ENCODE peak calls at places on chromosomes 7 and 10, in seven cellular contexts. One of them, this sample, is unnamed. For H3K27me3, the result is how much of the 10 kb centered on the place peaks cover.

GRCh38 chr10:57015187-57015586 is 654.1 kb upstream of the ZWINT start:
- DNase-seq in neuronal stem cell: no peak
- DNase-seq in IMR-90: no peak
- DNase-seq in H9: no peak
- DNase-seq in H1: no peak
- DNase-seq in trophoblast cell: no peak
- DNase-seq in mesenchymal stem cell: no peak
- DNase-seq in this sample: no peak

GRCh38 chr10:80333985-80334384 is 22.6 kb downstream of the DYDC1 start:
- DNase-seq in neuronal stem cell: no peak
- DNase-seq in IMR-90: no peak
- DNase-seq in H9: no peak
- DNase-seq in H1: no peak
- DNase-seq in trophoblast cell: no peak
- DNase-seq in mesenchymal stem cell: no peak
- DNase-seq in this sample: no peak

GRCh38 chr7:41880107-41880506 is 177.2 kb upstream of the INHBA start:
- DNase-seq in neuronal stem cell: no peak
- DNase-seq in IMR-90: peak
- DNase-seq in H9: no peak
- DNase-seq in H1: no peak
- DNase-seq in trophoblast cell: no peak
- DNase-seq in mesenchymal stem cell: peak
- DNase-seq in this sample: peak

GRCh38 chr7:36986429-36987362 is 262.4 kb upstream of the AOAH start:
- DNase-seq in neuronal stem cell: peak
- DNase-seq in IMR-90: peak
- DNase-seq in H9: peak
- DNase-seq in H1: peak
- DNase-seq in trophoblast cell: peak
- DNase-seq in mesenchymal stem cell: peak
- DNase-seq in this sample: peak

GRCh38 chr7:142711722-142712616 is 37.3 kb upstream of the PRSS1 start:
- DNase-seq in neuronal stem cell: no peak
- DNase-seq in IMR-90: peak
- DNase-seq in H9: no peak
- DNase-seq in H1: no peak
- DNase-seq in trophoblast cell: no peak
- DNase-seq in mesenchymal stem cell: peak
- DNase-seq in this sample: peak

GRCh38 chr7:155122831-155123230 is 52.7 kb downstream of the HTR5A start:
- DNase-seq in neuronal stem cell: no peak
- DNase-seq in IMR-90: no peak
- DNase-seq in H9: no peak
- DNase-seq in H1: no peak
- DNase-seq in trophoblast cell: no peak
- DNase-seq in mesenchymal stem cell: no peak
- DNase-seq in this sample: peak

GRCh38 chr10:112082134-112082533 is 101.4 kb downstream of the GPAM start:
- DNase-seq in neuronal stem cell: no peak
- DNase-seq in IMR-90: no peak
- DNase-seq in H9: no peak
- DNase-seq in H1: no peak
- DNase-seq in trophoblast cell: no peak
- DNase-seq in mesenchymal stem cell: no peak
- DNase-seq in this sample: no peak

GRCh38 chr7:152924238-152924637 is 164.7 kb downstream of the ACTR3B start:
- DNase-seq in neuronal stem cell: no peak
- DNase-seq in IMR-90: no peak
- DNase-seq in H9: no peak
- DNase-seq in H1: no peak
- DNase-seq in trophoblast cell: no peak
- DNase-seq in mesenchymal stem cell: no peak
- DNase-seq in this sample: no peak

GRCh38 chr10:100872034-100872791 is 40.5 kb upstream of the SLF2 start:
- DNase-seq in neuronal stem cell: no peak
- DNase-seq in IMR-90: peak
- DNase-seq in H9: peak
- DNase-seq in H1: peak
- DNase-seq in trophoblast cell: no peak
- DNase-seq in mesenchymal stem cell: no peak
- DNase-seq in this sample: peak

GRCh38 chr7:23357190-23358093 is 58.3 kb downstream of the MALSU1 start:
- DNase-seq in neuronal stem cell: no peak
- DNase-seq in IMR-90: peak
- DNase-seq in H9: no peak
- DNase-seq in H1: no peak
- DNase-seq in trophoblast cell: peak
- DNase-seq in mesenchymal stem cell: peak
- DNase-seq in this sample: peak

GRCh38 chr7:95404316-95404715 is 8.1 kb upstream of the PON3 start:
- DNase-seq in neuronal stem cell: no peak
- DNase-seq in IMR-90: peak
- DNase-seq in H9: no peak
- DNase-seq in H1: no peak
- DNase-seq in trophoblast cell: no peak
- DNase-seq in mesenchymal stem cell: no peak
- DNase-seq in this sample: no peak

GRCh38 chr7:34747842-34748241 is 89.8 kb downstream of the NPSR1 start:
- DNase-seq in neuronal stem cell: no peak
- DNase-seq in IMR-90: no peak
- DNase-seq in H9: no peak
- DNase-seq in H1: no peak
- DNase-seq in trophoblast cell: no peak
- DNase-seq in mesenchymal stem cell: no peak
- DNase-seq in this sample: no peak

GRCh38 chr7:142646274-142646895 is 102.9 kb upstream of the PRSS1 start:
- DNase-seq in neuronal stem cell: no peak
- DNase-seq in IMR-90: no peak
- DNase-seq in H9: no peak
- DNase-seq in H1: no peak
- DNase-seq in trophoblast cell: no peak
- DNase-seq in mesenchymal stem cell: no peak
- DNase-seq in this sample: no peak

GRCh38 chr10:99560277-99561126 is 27.8 kb downstream of the NKX2-3 start:
- DNase-seq in neuronal stem cell: peak
- DNase-seq in IMR-90: peak
- DNase-seq in H9: peak
- DNase-seq in H1: peak
- DNase-seq in trophoblast cell: peak
- DNase-seq in mesenchymal stem cell: peak
- DNase-seq in this sample: peak

GRCh38 chr7:103389263-103389662 is 41.8 kb downstream of the PSMC2 start:
- DNase-seq in neuronal stem cell: no peak
- DNase-seq in IMR-90: no peak
- DNase-seq in H9: no peak
- DNase-seq in H1: no peak
- DNase-seq in trophoblast cell: no peak
- DNase-seq in mesenchymal stem cell: no peak
- DNase-seq in this sample: no peak

GRCh38 chr10:30788307-30788706 is 158.8 kb upstream of the LYZL2 start:
- DNase-seq in neuronal stem cell: no peak
- DNase-seq in IMR-90: peak
- DNase-seq in H9: no peak
- DNase-seq in H1: no peak
- DNase-seq in trophoblast cell: no peak
- DNase-seq in mesenchymal stem cell: peak
- DNase-seq in this sample: no peak

GRCh38 chr10:32269343-32270100 is 77.4 kb downstream of the EPC1 start:
- DNase-seq in neuronal stem cell: no peak
- DNase-seq in IMR-90: no peak
- DNase-seq in H9: no peak
- DNase-seq in H1: no peak
- DNase-seq in trophoblast cell: peak
- DNase-seq in mesenchymal stem cell: no peak
- DNase-seq in this sample: peak

GRCh38 chr7:148773344-148773743 is 74.6 kb downstream of the CUL1 start:
- DNase-seq in neuronal stem cell: no peak
- DNase-seq in IMR-90: no peak
- DNase-seq in H9: no peak
- DNase-seq in H1: no peak
- DNase-seq in trophoblast cell: no peak
- DNase-seq in mesenchymal stem cell: peak
- DNase-seq in this sample: peak

GRCh38 chr10:133308431-133309110 is at the start of the genes TUBGCP2 and ZNF511:
- DNase-seq in neuronal stem cell: peak
- DNase-seq in IMR-90: peak
- DNase-seq in H9: peak
- DNase-seq in H1: peak
- DNase-seq in trophoblast cell: peak
- DNase-seq in mesenchymal stem cell: peak
- DNase-seq in this sample: peak

DNA sequence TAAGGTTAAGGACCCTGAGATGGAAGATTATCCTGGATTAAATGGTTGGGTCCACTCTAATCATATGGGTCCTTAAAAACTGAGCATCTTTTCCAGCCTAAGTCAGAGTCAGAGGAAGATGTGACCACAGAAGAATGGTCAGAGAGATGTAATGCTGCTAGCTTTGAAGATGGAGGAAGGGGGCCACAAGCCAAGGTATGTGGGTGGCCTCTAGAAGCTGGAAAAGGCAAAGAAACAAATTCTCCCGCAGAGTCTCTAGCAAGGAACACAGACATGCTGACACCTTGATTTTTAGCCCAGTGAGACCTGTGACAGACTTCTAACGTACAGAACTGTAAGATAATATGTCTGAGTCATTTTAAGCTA is 1.5 kb upstream of the EXOC6 start:
- DNase-seq in neuronal stem cell: no peak
- DNase-seq in IMR-90: peak
- DNase-seq in H9: no peak
- DNase-seq in H1: no peak
- DNase-seq in trophoblast cell: no peak
- DNase-seq in mesenchymal stem cell: no peak
- DNase-seq in this sample: no peak
- H3K23ac ChIP-seq in neuronal stem cell: no peak
- H3K23ac ChIP-seq in IMR-90: no peak
- H3K23ac ChIP-seq in H9: no peak
- H3K23ac ChIP-seq in H1: no peak
- H3K23ac ChIP-seq in trophoblast cell: no peak
- H3K23ac ChIP-seq in mesenchymal stem cell: no peak
- H3K23ac ChIP-seq in this sample: no peak

GRCh38 chr7:26538216-26538615 is 246.6 kb downstream of the SNX10 start:
- DNase-seq in neuronal stem cell: no peak
- DNase-seq in IMR-90: no peak
- DNase-seq in H9: no peak
- DNase-seq in H1: no peak
- DNase-seq in trophoblast cell: no peak
- DNase-seq in mesenchymal stem cell: no peak
- DNase-seq in this sample: no peak
- H3K4ac ChIP-seq in neuronal stem cell: no peak
- H3K4ac ChIP-seq in IMR-90: no peak
- H3K4ac ChIP-seq in H9: no peak
- H3K4ac ChIP-seq in H1: no peak
- H3K4ac ChIP-seq in trophoblast cell: no peak
- H3K4ac ChIP-seq in mesenchymal stem cell: no peak
- H3K4ac ChIP-seq in this sample: no peak

DNA sequence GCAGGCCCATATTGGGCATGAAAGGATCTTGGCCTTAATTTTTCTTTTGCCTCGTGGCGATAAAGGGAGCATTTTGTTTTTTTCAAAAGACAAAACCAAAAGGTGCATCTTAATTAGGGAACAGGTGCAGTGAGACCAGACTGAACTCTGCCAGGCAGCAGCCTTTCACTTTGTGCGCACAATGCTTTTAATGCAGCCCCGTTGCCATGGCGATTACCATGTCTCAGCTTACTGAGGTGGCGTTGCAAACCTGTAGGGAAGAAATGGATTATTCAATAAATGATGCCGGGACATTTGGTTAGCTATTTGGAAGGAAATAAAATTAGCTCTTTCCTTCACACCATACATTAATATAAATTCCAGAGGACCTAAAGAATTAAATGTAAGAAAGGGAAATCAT is 61.9 kb downstream of the MYL10 start:
- DNase-seq in neuronal stem cell: peak
- DNase-seq in IMR-90: no peak
- DNase-seq in H9: peak
- DNase-seq in H1: no peak
- DNase-seq in trophoblast cell: no peak
- DNase-seq in mesenchymal stem cell: no peak
- DNase-seq in this sample: no peak
- H3K27me3 ChIP-seq in neuronal stem cell: under half
- H3K27me3 ChIP-seq in IMR-90: under half
- H3K27me3 ChIP-seq in H9: under half
- H3K27me3 ChIP-seq in H1: under half
- H3K27me3 ChIP-seq in trophoblast cell: under half
- H3K27me3 ChIP-seq in mesenchymal stem cell: under half
- H3K27me3 ChIP-seq in this sample: under half

GRCh38 chr10:3689871-3690510 is 95.0 kb downstream of the KLF6 start:
- DNase-seq in neuronal stem cell: no peak
- DNase-seq in IMR-90: peak
- DNase-seq in H9: no peak
- DNase-seq in H1: no peak
- DNase-seq in trophoblast cell: no peak
- DNase-seq in mesenchymal stem cell: no peak
- DNase-seq in this sample: no peak

GRCh38 chr10:3692331-3692860 is 92.6 kb downstream of the KLF6 start:
- DNase-seq in neuronal stem cell: no peak
- DNase-seq in IMR-90: no peak
- DNase-seq in H9: no peak
- DNase-seq in H1: no peak
- DNase-seq in trophoblast cell: no peak
- DNase-seq in mesenchymal stem cell: peak
- DNase-seq in this sample: peak

GRCh38 chr10:3698312-3698711 is 86.7 kb downstream of the KLF6 start:
- DNase-seq in neuronal stem cell: no peak
- DNase-seq in IMR-90: no peak
- DNase-seq in H9: no peak
- DNase-seq in H1: no peak
- DNase-seq in trophoblast cell: no peak
- DNase-seq in mesenchymal stem cell: no peak
- DNase-seq in this sample: peak

GRCh38 chr10:3691482-3691881 is 93.5 kb downstream of the KLF6 start:
- DNase-seq in neuronal stem cell: no peak
- DNase-seq in IMR-90: peak
- DNase-seq in H9: no peak
- DNase-seq in H1: no peak
- DNase-seq in trophoblast cell: no peak
- DNase-seq in mesenchymal stem cell: no peak
- DNase-seq in this sample: no peak

DNA sequence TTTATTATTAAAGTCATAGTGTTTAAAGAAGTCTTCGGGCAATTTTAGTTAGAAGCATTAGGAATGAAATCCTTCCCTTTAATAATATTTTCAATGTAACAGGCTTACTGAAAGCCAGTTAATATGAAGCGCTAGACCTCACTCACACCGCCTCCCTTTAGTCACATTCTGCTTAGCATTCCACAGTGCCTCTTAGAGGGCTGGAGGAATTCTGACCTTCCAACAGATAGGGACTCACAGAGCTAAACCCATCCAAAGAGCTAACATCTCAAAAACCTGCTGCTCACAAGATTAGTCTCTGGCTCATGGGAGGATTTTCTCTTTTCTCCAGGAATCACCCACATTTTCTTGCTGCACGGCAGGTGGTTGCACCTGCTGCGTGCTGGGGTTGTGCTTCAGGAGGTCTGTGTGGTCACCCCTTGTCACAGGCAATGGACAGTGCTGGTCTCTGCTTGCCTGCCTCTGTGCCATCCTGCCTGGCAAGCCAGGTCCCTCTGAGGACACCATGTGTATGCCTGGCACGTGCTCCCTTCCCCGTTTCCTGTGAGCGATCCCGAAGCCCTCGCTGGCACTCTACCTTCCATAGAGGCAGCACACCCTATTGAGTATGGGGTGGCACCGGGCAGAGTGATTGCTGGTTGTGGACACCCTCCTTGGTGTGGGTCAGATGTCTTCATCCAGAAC is 91.8 kb downstream of the KLF6 start:
- DNase-seq in neuronal stem cell: no peak
- DNase-seq in IMR-90: no peak
- DNase-seq in H9: no peak
- DNase-seq in H1: no peak
- DNase-seq in trophoblast cell: no peak
- DNase-seq in mesenchymal stem cell: no peak
- DNase-seq in this sample: peak
- H3K23ac ChIP-seq in neuronal stem cell: no peak
- H3K23ac ChIP-seq in IMR-90: no peak
- H3K23ac ChIP-seq in H9: no peak
- H3K23ac ChIP-seq in H1: no peak
- H3K23ac ChIP-seq in trophoblast cell: no peak
- H3K23ac ChIP-seq in mesenchymal stem cell: no peak
- H3K23ac ChIP-seq in this sample: no peak